ENCODE peak calls at places on chromosome 4, in eight cellular contexts. V, E, O, X, P, K, S and C are unnamed samples.

GRCh38 chr4:53676402-53676871 is 85.2 kb upstream of the LNX1 start:
- DNase-seq in K (no peak), V (no peak), O (no peak), E (no peak), P (no peak), X (no peak), S (no peak), C (no peak)

GRCh38 chr4:183352546-183352945 is 30.3 kb upstream of the CLDN24 start:
- DNase-seq in E (no peak), S (no peak), V (no peak), K (no peak), X (no peak), O (no peak), P (peak), C (no peak)

GRCh38 chr4:173834151-173834550 is 304.1 kb upstream of the HAND2 start:
- DNase-seq in E (no peak), K (no peak), O (no peak), P (no peak), V (peak), S (no peak), X (no peak), C (no peak)

GRCh38 chr4:54139332-54139731 is 39.4 kb downstream of the GSX2 start:
- DNase-seq in V (no peak), O (no peak), E (no peak), S (no peak), P (no peak), X (no peak), K (no peak), C (no peak)

GRCh38 chr4:91171217-91171616 is 1044.0 kb downstream of the CCSER1 start:
- DNase-seq in P (no peak), S (no peak), E (peak), X (no peak), O (no peak), K (no peak), V (no peak), C (no peak)

GRCh38 chr4:71498002-71498401 is 159.2 kb downstream of the SLC4A4 start:
- DNase-seq in X (no peak), K (no peak), V (no peak), E (no peak), S (no peak), O (no peak), P (no peak), C (no peak)

GRCh38 chr4:856468-856901 is 30.6 kb upstream of the CPLX1 start:
- DNase-seq in K (no peak), X (no peak), P (no peak), V (no peak), E (no peak), O (no peak), S (no peak), C (no peak)

GRCh38 chr4:15413010-15413622 is 14.7 kb upstream of the C1QTNF7 start:
- DNase-seq in V (no peak), S (no peak), K (no peak), O (no peak), P (no peak), E (no peak), X (no peak), C (no peak)

GRCh38 chr4:16225996-16226815 is at the start of gene TAPT1:
- DNase-seq in V (peak), E (peak), X (peak), S (peak), P (peak), K (peak), O (peak), C (peak)

GRCh38 chr4:13615162-13615561 is 12.4 kb downstream of the BOD1L1 start:
- DNase-seq in S (no peak), P (no peak), E (no peak), O (no peak), X (no peak), V (no peak), K (no peak), C (no peak)

GRCh38 chr4:114603455-114603854 is 4.8 kb downstream of the UGT8 start:
- DNase-seq in P (no peak), K (no peak), V (no peak), S (no peak), E (no peak), X (peak), O (no peak), C (peak)

GRCh38 chr4:25100156-25100555 is 60.1 kb downstream of the SEPSECS start:
- DNase-seq in P (no peak), X (no peak), S (no peak), K (no peak), V (no peak), O (no peak), E (no peak), C (no peak)

GRCh38 chr4:683982-684571 is 4.9 kb downstream of the SLC49A3 start:
- DNase-seq in K (peak), O (peak), V (peak), E (peak), P (peak), S (peak), X (no peak), C (peak)

GRCh38 chr4:105057370-105058096 is 89.1 kb upstream of the TET2 start:
- DNase-seq in V (no peak), O (no peak), S (no peak), K (no peak), P (no peak), X (no peak), E (no peak), C (no peak)

GRCh38 chr4:2712261-2712842 is 43.8 kb downstream of the TNIP2 start:
- DNase-seq in S (peak), P (no peak), X (no peak), K (no peak), E (no peak), V (peak), O (no peak), C (no peak)

GRCh38 chr4:107153228-107153627 is 117.1 kb upstream of the DKK2 start:
- DNase-seq in X (no peak), P (no peak), E (peak), K (no peak), V (peak), S (no peak), O (no peak), C (peak)

GRCh38 chr4:20252656-20253271 is 1.1 kb downstream of the SLIT2 start:
- DNase-seq in E (peak), X (peak), P (no peak), V (peak), O (peak), K (peak), S (peak), C (peak)

GRCh38 chr4:90318208-90318607 is 191.0 kb downstream of the CCSER1 start:
- DNase-seq in K (no peak), V (no peak), S (no peak), X (no peak), O (no peak), E (peak), P (no peak), C (no peak)

GRCh38 chr4:133147365-133147821 is 1.7 kb upstream of the PCDH10 start:
- DNase-seq in E (peak), S (no peak), K (peak), X (no peak), O (no peak), P (no peak), V (peak), C (no peak)

GRCh38 chr4:184437988-184438774 is 36.2 kb downstream of the IRF2 start:
- DNase-seq in V (no peak), K (no peak), E (no peak), X (no peak), P (no peak), S (no peak), O (no peak), C (no peak)

GRCh38 chr4:7812191-7812860 is 127.3 kb downstream of the AFAP1 start:
- DNase-seq in E (no peak), P (no peak), X (no peak), S (peak), O (no peak), K (no peak), V (no peak), C (no peak)

GRCh38 chr4:1683371-1683902 is 676 bp downstream of the FAM53A start:
- DNase-seq in E (peak), K (no peak), P (no peak), S (peak), X (no peak), O (no peak), V (peak), C (peak)

GRCh38 chr4:141870152-141870551 is 233.8 kb downstream of the IL15 start:
- DNase-seq in S (no peak), E (no peak), P (no peak), O (no peak), V (no peak), X (no peak), K (no peak), C (no peak)

GRCh38 chr4:77797239-77797638 is 21.9 kb downstream of the CNOT6L start:
- DNase-seq in P (no peak), V (no peak), E (no peak), X (no peak), O (no peak), K (no peak), S (no peak), C (no peak)

GRCh38 chr4:73485085-73485484 is 3.5 kb downstream of the AFM start:
- DNase-seq in V (no peak), X (no peak), K (no peak), P (no peak), E (no peak), O (no peak), S (no peak), C (no peak)

GRCh38 chr4:90025248-90025647 is 101.9 kb upstream of the CCSER1 start:
- DNase-seq in S (no peak), K (no peak), V (peak), E (peak), X (no peak), P (no peak), O (no peak), C (no peak)

GRCh38 chr4:36351082-36351666 is 69.8 kb downstream of the DTHD1 start:
- DNase-seq in X (no peak), S (peak), V (peak), O (peak), K (no peak), E (peak), P (peak), C (peak)

GRCh38 chr4:3226944-3227343 is 22.0 kb upstream of the MSANTD1 start:
- DNase-seq in V (no peak), X (no peak), O (no peak), S (no peak), E (no peak), K (no peak), P (no peak), C (no peak)

GRCh38 chr4:69894221-69894620 is 34.3 kb upstream of the SULT1E1 start:
- DNase-seq in P (no peak), V (no peak), E (no peak), K (no peak), S (no peak), O (no peak), X (no peak), C (peak)

GRCh38 chr4:142944565-142944964 is 98.5 kb upstream of the INPP4B start:
- DNase-seq in P (no peak), O (no peak), K (no peak), V (no peak), E (no peak), X (no peak), S (no peak), C (no peak)

GRCh38 chr4:142126890-142127497 is 490.6 kb downstream of the IL15 start:
- DNase-seq in K (no peak), V (peak), S (peak), E (peak), X (no peak), O (peak), P (peak), C (peak)

GRCh38 chr4:178745203-178745602 is 1303.0 kb upstream of the AGA start:
- DNase-seq in V (no peak), P (no peak), K (no peak), E (no peak), X (no peak), S (no peak), O (no peak), C (no peak)

GRCh38 chr4:143699331-143700059 is 980 bp downstream of the FREM3 start:
- DNase-seq in E (no peak), P (no peak), K (no peak), O (no peak), X (no peak), V (peak), S (no peak), C (no peak)

GRCh38 chr4:76581276-76581675 is 146.2 kb downstream of the SHROOM3 start:
- DNase-seq in K (no peak), V (no peak), X (no peak), P (no peak), S (no peak), E (no peak), O (no peak), C (no peak)

GRCh38 chr4:81627617-81628016 is 155.9 kb upstream of the RASGEF1B start:
- DNase-seq in V (no peak), O (no peak), S (no peak), P (no peak), K (no peak), X (no peak), E (no peak), C (no peak)

GRCh38 chr4:40333921-40334352 is 1.2 kb upstream of the CHRNA9 start:
- DNase-seq in E (no peak), O (peak), K (no peak), X (no peak), P (no peak), S (no peak), V (peak), C (no peak)
- TF ChIP-seq POLR2AphosphoS5 in E (no peak), O (peak), K (no peak), X (no peak), P (no peak), S (no peak), V (no peak), C (no peak)

GRCh38 chr4:38188136-38188535 is 227.9 kb downstream of the PTTG2 start:
- DNase-seq in V (no peak), P (no peak), S (no peak), O (no peak), E (no peak), X (no peak), K (no peak), C (no peak)

GRCh38 chr4:38192516-38192915 is 232.3 kb downstream of the PTTG2 start:
- DNase-seq in X (no peak), K (no peak), S (no peak), O (no peak), E (no peak), V (no peak), P (no peak), C (no peak)

GRCh38 chr4:38189445-38189844 is 229.2 kb downstream of the PTTG2 start:
- DNase-seq in S (no peak), P (no peak), E (peak), K (no peak), O (no peak), V (no peak), X (no peak), C (no peak)

GRCh38 chr4:38188631-38189101 is 228.5 kb downstream of the PTTG2 start:
- DNase-seq in X (no peak), E (no peak), V (no peak), S (no peak), K (no peak), P (peak), O (no peak), C (peak)

DNA sequence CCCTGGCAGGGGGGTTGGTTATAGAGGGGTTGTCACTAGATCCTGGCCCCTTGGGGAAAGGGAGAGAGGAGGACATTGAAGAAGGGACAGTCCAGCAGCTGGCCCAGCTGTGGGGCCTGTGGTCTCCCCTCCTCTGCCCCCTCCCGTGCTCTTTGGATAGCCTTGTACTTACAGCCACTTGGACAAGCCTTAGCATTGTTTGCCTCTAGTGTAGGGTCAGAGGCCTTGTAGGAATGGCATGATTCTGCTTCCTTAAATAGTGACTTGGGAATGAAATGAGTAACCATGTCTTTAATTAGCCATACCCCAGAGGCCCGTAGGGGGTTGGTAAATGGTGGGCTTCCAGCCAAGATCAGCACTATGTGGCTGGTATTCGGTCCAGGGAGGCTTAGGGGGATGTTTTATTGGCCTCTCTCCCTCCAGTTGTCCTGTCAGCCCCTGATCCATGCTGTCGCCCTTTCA is 230.6 kb downstream of the PTTG2 start:
- DNase-seq in K (no peak), O (peak), E (peak), V (no peak), S (no peak), P (no peak), X (no peak), C (no peak)
- TF ChIP-seq POLR2AphosphoS5 in K (no peak), O (no peak), E (peak), V (no peak), S (no peak), P (peak), X (no peak), C (no peak)

GRCh38 chr4:122666527-122667245 is 45.8 kb upstream of the IL21 start:
- DNase-seq in K (no peak), X (no peak), S (no peak), V (no peak), O (no peak), P (no peak), E (peak), C (no peak)
- TF ChIP-seq POLR2AphosphoS5 in K (no peak), X (no peak), S (peak), V (no peak), O (peak), P (no peak), E (no peak), C (no peak)

DNA sequence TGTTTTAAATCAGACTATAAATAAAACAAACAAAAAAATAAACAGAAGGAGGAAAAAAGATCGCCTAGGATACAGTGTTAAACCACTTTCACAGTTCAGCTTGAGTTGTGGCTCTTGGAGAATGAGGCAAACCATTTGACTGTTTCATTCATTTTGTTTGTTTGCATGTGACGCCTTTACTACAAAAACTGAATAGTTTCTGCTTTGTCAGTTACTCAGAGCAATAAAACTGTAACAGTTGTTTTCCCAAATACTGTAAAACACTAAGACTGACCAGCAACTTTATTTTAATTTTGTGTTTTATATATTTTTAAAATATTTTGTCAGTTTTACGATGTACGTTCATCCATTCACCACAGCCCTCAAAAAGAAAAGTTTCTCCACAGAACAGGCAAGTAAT is 214.5 kb downstream of the FBXW7 start:
- DNase-seq in K (no peak), E (no peak), X (no peak), S (no peak), V (no peak), O (no peak), P (no peak), C (no peak)
- TF ChIP-seq POLR2AphosphoS5 in K (no peak), E (no peak), X (no peak), S (no peak), V (no peak), O (no peak), P (no peak), C (no peak)

DNA sequence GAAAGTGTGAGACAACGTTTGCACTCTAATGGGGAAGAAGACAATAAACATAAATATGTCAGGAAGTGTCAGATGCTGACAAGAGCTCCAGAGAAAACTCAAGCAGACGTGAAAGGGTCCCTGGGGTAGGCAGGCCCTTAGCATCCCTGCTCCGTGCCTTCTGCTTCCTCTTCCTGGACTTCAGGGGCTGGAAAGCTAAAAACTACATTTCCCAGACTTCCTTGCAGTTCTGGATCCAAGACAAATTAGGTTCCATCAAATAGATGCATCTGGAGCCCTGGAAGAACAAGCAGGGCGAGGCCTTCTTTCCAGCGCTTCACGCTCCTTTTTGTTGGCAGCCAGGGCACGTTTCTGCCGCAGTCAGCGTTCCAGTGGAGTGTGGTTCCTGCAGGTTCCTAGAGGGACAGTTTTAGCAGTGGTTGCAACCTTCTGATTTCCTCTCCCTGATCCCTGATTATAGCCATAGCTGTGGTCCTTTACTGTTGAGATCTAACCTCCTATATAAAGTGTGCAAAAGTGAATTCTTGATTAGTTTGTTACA is 53.6 kb upstream of the MSX1 start:
- DNase-seq in O (no peak), K (no peak), V (peak), P (no peak), E (no peak), S (no peak), X (no peak), C (no peak)
- TF ChIP-seq POLR2AphosphoS5 in O (no peak), K (no peak), V (no peak), P (no peak), E (no peak), S (no peak), X (no peak), C (no peak)

DNA sequence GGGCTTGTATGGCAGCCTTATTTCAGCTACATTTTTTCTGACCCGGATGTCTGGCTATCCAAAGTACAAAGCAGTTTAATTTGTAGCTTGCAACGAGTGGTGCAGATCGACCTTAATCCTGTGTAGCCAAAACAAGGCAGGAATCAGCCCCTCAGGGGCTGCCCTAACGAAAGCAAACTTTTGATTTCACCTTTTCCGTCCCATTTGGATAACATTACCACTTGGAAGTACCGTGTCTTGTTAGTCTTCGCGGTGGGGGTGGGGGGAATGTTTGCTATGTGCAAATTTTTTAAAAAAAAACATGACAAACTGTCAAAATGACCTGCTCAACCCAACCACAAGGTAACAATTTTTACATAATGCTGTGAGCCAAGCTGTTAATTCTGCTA is 766 bp upstream of the DNAJB14 start:
- DNase-seq in V (peak), K (no peak), O (no peak), X (no peak), E (peak), S (no peak), P (no peak), C (no peak)
- TF ChIP-seq POLR2AphosphoS5 in V (no peak), K (no peak), O (no peak), X (peak), E (no peak), S (no peak), P (no peak), C (no peak)

DNA sequence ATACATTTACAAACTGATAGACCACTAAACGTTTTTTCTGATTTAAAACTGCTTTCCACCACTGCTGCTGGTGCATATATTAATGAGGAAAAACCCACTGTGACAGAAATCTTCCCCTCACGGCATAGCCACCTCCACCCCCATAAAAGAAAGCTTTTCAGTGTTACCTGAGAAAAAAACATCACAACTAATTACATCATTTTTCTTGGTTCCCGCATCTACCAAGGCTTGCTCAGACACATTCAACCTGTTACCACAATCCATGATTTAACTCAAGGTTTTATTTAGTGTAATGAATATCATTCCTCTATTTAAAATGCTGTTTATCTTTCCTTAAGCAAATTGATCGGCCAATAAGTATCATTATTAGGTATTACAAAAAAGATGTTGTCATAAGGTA is 1.7 kb downstream of the GPM6A start:
- DNase-seq in P (no peak), K (no peak), X (no peak), S (no peak), V (no peak), E (no peak), O (no peak), C (no peak)
- TF ChIP-seq POLR2AphosphoS5 in P (no peak), K (no peak), X (no peak), S (no peak), V (no peak), E (no peak), O (no peak), C (no peak)

DNA sequence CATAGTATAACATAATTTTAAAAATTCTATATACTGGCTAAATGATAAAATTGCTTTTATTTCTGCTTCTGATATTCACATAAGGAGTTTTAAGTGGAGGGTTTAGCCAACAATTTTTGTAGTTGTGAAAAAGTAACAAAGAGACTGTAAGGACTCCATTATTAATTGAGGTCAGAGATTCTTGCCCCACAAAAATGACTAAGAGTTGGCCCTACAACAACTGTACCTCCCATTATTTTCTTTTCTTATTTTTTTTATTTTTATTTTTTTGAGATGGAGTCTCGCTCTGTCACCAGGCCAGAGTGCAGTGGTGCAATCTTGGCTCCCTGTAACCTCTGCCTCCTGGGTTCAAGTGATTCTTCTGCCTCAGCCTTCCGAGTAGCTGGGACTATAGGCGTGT is 9.4 kb upstream of the ADH1B start:
- DNase-seq in E (no peak), O (no peak), S (no peak), V (no peak), K (no peak), P (no peak), X (no peak), C (no peak)
- TF ChIP-seq POLR2AphosphoS5 in E (no peak), O (no peak), S (no peak), V (no peak), K (no peak), P (no peak), X (no peak), C (no peak)